ENCODE peak calls at places on chromosomes 5 and 9, in ten cellular contexts. J is BE2C; S is CD8-positive, alpha-beta T cell; K is endothelial cell; N is Peyer's patch; R is AG09319; D is left ventricle myocardium inferior; Z is GM20000; T is CD4-positive, alpha-beta T cell; H is neural crest cell. B is an unnamed sample.

GRCh38 chr5:652773-653350 is 40.3 kb downstream of the TPPP start:
- DNase-seq in H (no peak), D (no peak), R (no peak), Z (no peak), N (no peak), K (no peak), J (no peak), T (no peak), S (no peak), B (no peak)

GRCh38 chr5:159571501-159572244 is 241.4 kb upstream of the IL12B start:
- DNase-seq in D (no peak), T (no peak), J (peak), Z (no peak), N (no peak), R (no peak), H (no peak), K (no peak), S (no peak), B (no peak)

GRCh38 chr5:169668732-169669131 is 31.7 kb downstream of the DOCK2 start:
- DNase-seq in R (no peak), J (no peak), D (no peak), H (no peak), Z (no peak), T (no peak), N (no peak), S (no peak), K (no peak), B (no peak)

GRCh38 chr5:8905021-8905420 is 640.9 kb downstream of the SEMA5A start:
- DNase-seq in H (no peak), T (no peak), N (no peak), J (no peak), R (peak), K (no peak), Z (no peak), S (no peak), D (no peak), B (no peak)

GRCh38 chr9:70352356-70352755 is 62.1 kb downstream of the KLF9 start:
- DNase-seq in S (no peak), T (no peak), H (no peak), R (no peak), J (no peak), N (no peak), K (no peak), Z (no peak), D (no peak), B (no peak)

GRCh38 chr5:32489791-32490581 is 45.4 kb upstream of the ZFR start:
- DNase-seq in T (peak), D (peak), H (peak), R (peak), J (peak), K (peak), Z (peak), S (peak), N (peak), B (peak)

GRCh38 chr5:2261002-2261703 is 378.4 kb upstream of the IRX4 start:
- DNase-seq in N (no peak), T (no peak), R (no peak), J (no peak), D (no peak), K (no peak), Z (no peak), H (no peak), S (no peak), B (no peak)

GRCh38 chr9:34825780-34826179 is 115.8 kb upstream of the CCL21 start:
- DNase-seq in D (no peak), S (no peak), Z (no peak), H (no peak), R (no peak), K (no peak), N (no peak), T (no peak), J (no peak), B (no peak)

GRCh38 chr5:172361566-172362238 is 78.1 kb upstream of the UBTD2 start:
- DNase-seq in K (no peak), D (no peak), H (no peak), N (no peak), R (peak), J (no peak), T (no peak), S (no peak), Z (no peak), B (peak)

B was measured in GM12865.